ENCODE peak calls at places on chromosome 22, in eight cellular contexts. One of them, this sample, is unnamed.

GRCh38 chr22:28899199-28899853 is 16.0 kb downstream of the ZNRF3 start:
- DNase-seq in T47D: no peak
- DNase-seq in activated gamma-delta T cell treated with Interleukin-2 at 50 U/mL for 16 hours: peak; percentile 27
- DNase-seq in IMR-90: peak; percentile 20
- DNase-seq in left ventricle myocardium superior: no peak
- DNase-seq in AML-193: no peak
- DNase-seq in NCI-H526 treated with DMSO at 0.1 percent for 48 hours: no peak
- DNase-seq in A172: peak; percentile 39
- DNase-seq in this sample: no peak

GRCh38 chr22:27797793-27798525 is 3.6 kb downstream of the MN1 start:
- DNase-seq in activated gamma-delta T cell treated with Interleukin-2 at 50 U/mL for 16 hours: no peak
- DNase-seq in left ventricle myocardium superior: no peak
- DNase-seq in A172: no peak
- DNase-seq in AML-193: no peak
- DNase-seq in NCI-H526 treated with DMSO at 0.1 percent for 48 hours: no peak
- DNase-seq in T47D: no peak
- DNase-seq in IMR-90: no peak
- DNase-seq in this sample: no peak

GRCh38 chr22:37544955-37545702 is 15.2 kb upstream of the CDC42EP1 start:
- DNase-seq in AML-193: peak; percentile 36
- DNase-seq in activated gamma-delta T cell treated with Interleukin-2 at 50 U/mL for 16 hours: peak; percentile 44
- DNase-seq in NCI-H526 treated with DMSO at 0.1 percent for 48 hours: no peak
- DNase-seq in IMR-90: peak; percentile 58
- DNase-seq in A172: peak; percentile 65
- DNase-seq in left ventricle myocardium superior: peak; percentile 82
- DNase-seq in T47D: peak; percentile 42
- DNase-seq in this sample: no peak

GRCh38 chr22:46592390-46592872 is 27.8 kb upstream of the GRAMD4 start:
- DNase-seq in activated gamma-delta T cell treated with Interleukin-2 at 50 U/mL for 16 hours: peak; percentile 58
- DNase-seq in IMR-90: peak; percentile 71
- DNase-seq in A172: peak; percentile 77
- DNase-seq in left ventricle myocardium superior: peak; percentile 75
- DNase-seq in AML-193: no peak
- DNase-seq in NCI-H526 treated with DMSO at 0.1 percent for 48 hours: no peak
- DNase-seq in T47D: no peak
- DNase-seq in this sample: no peak

GRCh38 chr22:36439481-36440271 is 41.8 kb downstream of the TXN2 start:
- DNase-seq in A172: peak; percentile 84
- DNase-seq in left ventricle myocardium superior: peak; percentile 75
- DNase-seq in NCI-H526 treated with DMSO at 0.1 percent for 48 hours: no peak
- DNase-seq in activated gamma-delta T cell treated with Interleukin-2 at 50 U/mL for 16 hours: no peak
- DNase-seq in IMR-90: peak; percentile 97
- DNase-seq in T47D: no peak
- DNase-seq in AML-193: no peak
- DNase-seq in this sample: no peak

GRCh38 chr22:46583571-46583970 is 36.6 kb upstream of the GRAMD4 start:
- DNase-seq in AML-193: no peak
- DNase-seq in T47D: no peak
- DNase-seq in IMR-90: no peak
- DNase-seq in activated gamma-delta T cell treated with Interleukin-2 at 50 U/mL for 16 hours: no peak
- DNase-seq in A172: no peak
- DNase-seq in NCI-H526 treated with DMSO at 0.1 percent for 48 hours: no peak
- DNase-seq in left ventricle myocardium superior: peak; percentile 29
- DNase-seq in this sample: no peak

GRCh38 chr22:43941449-43941848 is 13.8 kb upstream of the SAMM50 start:
- DNase-seq in NCI-H526 treated with DMSO at 0.1 percent for 48 hours: no peak
- DNase-seq in T47D: no peak
- DNase-seq in IMR-90: no peak
- DNase-seq in A172: no peak
- DNase-seq in activated gamma-delta T cell treated with Interleukin-2 at 50 U/mL for 16 hours: no peak
- DNase-seq in left ventricle myocardium superior: no peak
- DNase-seq in AML-193: no peak
- DNase-seq in this sample: no peak

GRCh38 chr22:29798318-29798717 is 31.1 kb downstream of the UQCR10 start:
- DNase-seq in A172: no peak
- DNase-seq in IMR-90: no peak
- DNase-seq in activated gamma-delta T cell treated with Interleukin-2 at 50 U/mL for 16 hours: no peak
- DNase-seq in AML-193: no peak
- DNase-seq in NCI-H526 treated with DMSO at 0.1 percent for 48 hours: no peak
- DNase-seq in T47D: no peak
- DNase-seq in left ventricle myocardium superior: no peak
- DNase-seq in this sample: no peak

GRCh38 chr22:49048591-49048990 is 779.1 kb downstream of the BRD1 start:
- DNase-seq in AML-193: no peak
- DNase-seq in T47D: no peak
- DNase-seq in NCI-H526 treated with DMSO at 0.1 percent for 48 hours: no peak
- DNase-seq in left ventricle myocardium superior: no peak
- DNase-seq in IMR-90: no peak
- DNase-seq in A172: no peak
- DNase-seq in activated gamma-delta T cell treated with Interleukin-2 at 50 U/mL for 16 hours: no peak
- DNase-seq in this sample: no peak

GRCh38 chr22:40769761-40770160 is 49.4 kb downstream of the SLC25A17 start:
- DNase-seq in activated gamma-delta T cell treated with Interleukin-2 at 50 U/mL for 16 hours: no peak
- DNase-seq in T47D: no peak
- DNase-seq in left ventricle myocardium superior: no peak
- DNase-seq in IMR-90: no peak
- DNase-seq in AML-193: no peak
- DNase-seq in A172: no peak
- DNase-seq in NCI-H526 treated with DMSO at 0.1 percent for 48 hours: no peak
- DNase-seq in this sample: no peak

GRCh38 chr22:45334068-45334467 is 24.3 kb downstream of the FAM118A start:
- DNase-seq in activated gamma-delta T cell treated with Interleukin-2 at 50 U/mL for 16 hours: no peak
- DNase-seq in IMR-90: no peak
- DNase-seq in AML-193: no peak
- DNase-seq in NCI-H526 treated with DMSO at 0.1 percent for 48 hours: no peak
- DNase-seq in left ventricle myocardium superior: no peak
- DNase-seq in T47D: no peak
- DNase-seq in A172: no peak
- DNase-seq in this sample: peak; percentile 72

GRCh38 chr22:42388130-42388797 is 43.9 kb downstream of the NFAM1 start:
- DNase-seq in activated gamma-delta T cell treated with Interleukin-2 at 50 U/mL for 16 hours: no peak
- DNase-seq in IMR-90: peak; percentile 17
- DNase-seq in NCI-H526 treated with DMSO at 0.1 percent for 48 hours: peak; percentile 69
- DNase-seq in A172: no peak
- DNase-seq in T47D: no peak
- DNase-seq in left ventricle myocardium superior: no peak
- DNase-seq in AML-193: no peak
- DNase-seq in this sample: no peak

GRCh38 chr22:41447435-41448188 is 1.0 kb upstream of the TOB2 start:
- DNase-seq in AML-193: peak; percentile 26
- DNase-seq in activated gamma-delta T cell treated with Interleukin-2 at 50 U/mL for 16 hours: peak; percentile 45
- DNase-seq in left ventricle myocardium superior: peak; percentile 85
- DNase-seq in A172: no peak
- DNase-seq in NCI-H526 treated with DMSO at 0.1 percent for 48 hours: peak; percentile 46
- DNase-seq in T47D: no peak
- DNase-seq in IMR-90: peak; percentile 50
- DNase-seq in this sample: no peak

GRCh38 chr22:45179276-45180049 is 15.7 kb downstream of the NUP50 start:
- DNase-seq in A172: no peak
- DNase-seq in left ventricle myocardium superior: no peak
- DNase-seq in IMR-90: no peak
- DNase-seq in activated gamma-delta T cell treated with Interleukin-2 at 50 U/mL for 16 hours: no peak
- DNase-seq in T47D: no peak
- DNase-seq in AML-193: no peak
- DNase-seq in NCI-H526 treated with DMSO at 0.1 percent for 48 hours: no peak
- DNase-seq in this sample: no peak

GRCh38 chr22:49488943-49489342 is 338.7 kb downstream of the BRD1 start:
- DNase-seq in left ventricle myocardium superior: no peak
- DNase-seq in A172: no peak
- DNase-seq in IMR-90: no peak
- DNase-seq in NCI-H526 treated with DMSO at 0.1 percent for 48 hours: no peak
- DNase-seq in AML-193: no peak
- DNase-seq in T47D: no peak
- DNase-seq in activated gamma-delta T cell treated with Interleukin-2 at 50 U/mL for 16 hours: no peak
- DNase-seq in this sample: no peak

GRCh38 chr22:49660794-49661781 is 166.6 kb downstream of the BRD1 start:
- DNase-seq in activated gamma-delta T cell treated with Interleukin-2 at 50 U/mL for 16 hours: no peak
- DNase-seq in T47D: no peak
- DNase-seq in left ventricle myocardium superior: peak; percentile 21
- DNase-seq in IMR-90: no peak
- DNase-seq in AML-193: no peak
- DNase-seq in NCI-H526 treated with DMSO at 0.1 percent for 48 hours: peak; percentile 5
- DNase-seq in A172: no peak
- DNase-seq in this sample: no peak

GRCh38 chr22:30795118-30795517 is 100.4 kb downstream of the OSBP2 start:
- DNase-seq in left ventricle myocardium superior: no peak
- DNase-seq in IMR-90: no peak
- DNase-seq in activated gamma-delta T cell treated with Interleukin-2 at 50 U/mL for 16 hours: no peak
- DNase-seq in NCI-H526 treated with DMSO at 0.1 percent for 48 hours: no peak
- DNase-seq in AML-193: no peak
- DNase-seq in T47D: no peak
- DNase-seq in A172: no peak
- DNase-seq in this sample: no peak

GRCh38 chr22:20566420-20567260 is 59.2 kb downstream of the MED15 start:
- DNase-seq in activated gamma-delta T cell treated with Interleukin-2 at 50 U/mL for 16 hours: peak; percentile 80
- DNase-seq in NCI-H526 treated with DMSO at 0.1 percent for 48 hours: no peak
- DNase-seq in IMR-90: peak; percentile 82
- DNase-seq in T47D: no peak
- DNase-seq in left ventricle myocardium superior: peak; percentile 33
- DNase-seq in A172: peak; percentile 51
- DNase-seq in AML-193: no peak
- DNase-seq in this sample: peak; percentile 57

GRCh38 chr22:23789121-23789520 is 2.4 kb downstream of the SMARCB1 start:
- DNase-seq in AML-193: no peak
- DNase-seq in NCI-H526 treated with DMSO at 0.1 percent for 48 hours: no peak
- DNase-seq in T47D: no peak
- DNase-seq in left ventricle myocardium superior: no peak
- DNase-seq in A172: no peak
- DNase-seq in IMR-90: no peak
- DNase-seq in activated gamma-delta T cell treated with Interleukin-2 at 50 U/mL for 16 hours: no peak
- DNase-seq in this sample: no peak

GRCh38 chr22:41022470-41023298 is 69.7 kb upstream of the EP300 start:
- DNase-seq in NCI-H526 treated with DMSO at 0.1 percent for 48 hours: peak; percentile 54
- DNase-seq in A172: peak; percentile 18
- DNase-seq in IMR-90: peak; percentile 76
- DNase-seq in AML-193: peak; percentile 71
- DNase-seq in activated gamma-delta T cell treated with Interleukin-2 at 50 U/mL for 16 hours: peak; percentile 70
- DNase-seq in T47D: no peak
- DNase-seq in left ventricle myocardium superior: peak; percentile 97
- DNase-seq in this sample: no peak

GRCh38 chr22:45948081-45948648 is 28.8 kb downstream of the WNT7B start:
- DNase-seq in NCI-H526 treated with DMSO at 0.1 percent for 48 hours: no peak
- DNase-seq in T47D: no peak
- DNase-seq in left ventricle myocardium superior: no peak
- DNase-seq in AML-193: no peak
- DNase-seq in activated gamma-delta T cell treated with Interleukin-2 at 50 U/mL for 16 hours: no peak
- DNase-seq in IMR-90: no peak
- DNase-seq in A172: no peak
- DNase-seq in this sample: no peak

GRCh38 chr22:38867496-38868285 is 4.3 kb downstream of the CBX6 start:
- DNase-seq in activated gamma-delta T cell treated with Interleukin-2 at 50 U/mL for 16 hours: no peak
- DNase-seq in A172: no peak
- DNase-seq in AML-193: no peak
- DNase-seq in NCI-H526 treated with DMSO at 0.1 percent for 48 hours: no peak
- DNase-seq in left ventricle myocardium superior: no peak
- DNase-seq in T47D: no peak
- DNase-seq in IMR-90: no peak
- DNase-seq in this sample: no peak

GRCh38 chr22:49995413-49996191 is 17.0 kb downstream of the IL17REL start:
- DNase-seq in A172: no peak
- DNase-seq in left ventricle myocardium superior: no peak
- DNase-seq in T47D: no peak
- DNase-seq in AML-193: no peak
- DNase-seq in NCI-H526 treated with DMSO at 0.1 percent for 48 hours: no peak
- DNase-seq in activated gamma-delta T cell treated with Interleukin-2 at 50 U/mL for 16 hours: no peak
- DNase-seq in IMR-90: no peak
- DNase-seq in this sample: no peak

GRCh38 chr22:42648368-42649260 is 578 bp downstream of the CYB5R3 start:
- DNase-seq in T47D: peak; percentile 60
- DNase-seq in IMR-90: no peak
- DNase-seq in activated gamma-delta T cell treated with Interleukin-2 at 50 U/mL for 16 hours: peak; percentile 27
- DNase-seq in A172: no peak
- DNase-seq in NCI-H526 treated with DMSO at 0.1 percent for 48 hours: no peak
- DNase-seq in left ventricle myocardium superior: peak; percentile 80
- DNase-seq in AML-193: peak; percentile 47
- DNase-seq in this sample: no peak

GRCh38 chr22:19504900-19505734 is 19.1 kb downstream of the CLDN5 start:
- DNase-seq in left ventricle myocardium superior: no peak
- DNase-seq in IMR-90: no peak
- DNase-seq in A172: no peak
- DNase-seq in T47D: no peak
- DNase-seq in activated gamma-delta T cell treated with Interleukin-2 at 50 U/mL for 16 hours: no peak
- DNase-seq in AML-193: no peak
- DNase-seq in NCI-H526 treated with DMSO at 0.1 percent for 48 hours: no peak
- DNase-seq in this sample: no peak

GRCh38 chr22:44405661-44406060 is 92.4 kb downstream of the RTL6 start:
- DNase-seq in AML-193: no peak
- DNase-seq in activated gamma-delta T cell treated with Interleukin-2 at 50 U/mL for 16 hours: no peak
- DNase-seq in left ventricle myocardium superior: peak; percentile 5
- DNase-seq in T47D: no peak
- DNase-seq in NCI-H526 treated with DMSO at 0.1 percent for 48 hours: no peak
- DNase-seq in A172: no peak
- DNase-seq in IMR-90: no peak
- DNase-seq in this sample: no peak

GRCh38 chr22:42262964-42263363 is 7.5 kb downstream of the TCF20 start:
- DNase-seq in T47D: no peak
- DNase-seq in NCI-H526 treated with DMSO at 0.1 percent for 48 hours: no peak
- DNase-seq in IMR-90: no peak
- DNase-seq in activated gamma-delta T cell treated with Interleukin-2 at 50 U/mL for 16 hours: no peak
- DNase-seq in A172: no peak
- DNase-seq in AML-193: no peak
- DNase-seq in left ventricle myocardium superior: no peak
- DNase-seq in this sample: no peak

GRCh38 chr22:29342577-29343312 is 27.2 kb upstream of the RASL10A start:
- DNase-seq in IMR-90: no peak
- DNase-seq in NCI-H526 treated with DMSO at 0.1 percent for 48 hours: no peak
- DNase-seq in AML-193: no peak
- DNase-seq in A172: no peak
- DNase-seq in activated gamma-delta T cell treated with Interleukin-2 at 50 U/mL for 16 hours: no peak
- DNase-seq in left ventricle myocardium superior: no peak
- DNase-seq in T47D: peak; percentile 47
- DNase-seq in this sample: peak; percentile 24

GRCh38 chr22:17982572-17983141 is 41.7 kb downstream of the MICAL3 start:
- DNase-seq in IMR-90: no peak
- DNase-seq in activated gamma-delta T cell treated with Interleukin-2 at 50 U/mL for 16 hours: no peak
- DNase-seq in A172: peak; percentile 22
- DNase-seq in left ventricle myocardium superior: no peak
- DNase-seq in T47D: no peak
- DNase-seq in AML-193: no peak
- DNase-seq in NCI-H526 treated with DMSO at 0.1 percent for 48 hours: no peak
- DNase-seq in this sample: no peak

GRCh38 chr22:34105461-34106062 is 185.3 kb upstream of the LARGE1 start:
- DNase-seq in AML-193: no peak
- DNase-seq in IMR-90: no peak
- DNase-seq in A172: peak; percentile 6
- DNase-seq in left ventricle myocardium superior: peak; percentile 72
- DNase-seq in T47D: peak; percentile 4
- DNase-seq in NCI-H526 treated with DMSO at 0.1 percent for 48 hours: peak; percentile 57
- DNase-seq in activated gamma-delta T cell treated with Interleukin-2 at 50 U/mL for 16 hours: no peak
- DNase-seq in this sample: no peak